ENCODE peak calls at places on chromosome 1, in ten cellular contexts. U, A, K, O, H, M, B, F, Q and X are unnamed samples.
A peak's percentile ranks its signal among the peaks of the same experiment; 100 is the strongest.

GRCh38 chr1:17053071-17053684 is 654 bp downstream of the SDHB start:
- DNase-seq in U (no peak), A (no peak), K (no peak), O (no peak), H (no peak), M (no peak), B (no peak), F (no peak), Q (no peak), X (no peak)

GRCh38 chr1:98049370-98050115 is 128.7 kb upstream of the DPYD start:
- DNase-seq in U (peak; percentile 49), A (no peak), K (no peak), O (peak; percentile 24), H (no peak), M (no peak), B (no peak), F (no peak), Q (no peak), X (no peak)

GRCh38 chr1:211579434-211580302 is 707 bp upstream of the SLC30A1 start:
- DNase-seq in U (peak; percentile 90), A (no peak), K (no peak), O (peak; percentile 86), H (peak; percentile 52), M (peak; percentile 41), B (peak; percentile 95), F (no peak), Q (peak; percentile 79), X (no peak)

GRCh38 chr1:37055631-37056030 is 21.3 kb upstream of the GRIK3 start:
- DNase-seq in U (no peak), A (no peak), K (no peak), O (no peak), H (no peak), M (no peak), B (no peak), F (no peak), Q (no peak), X (no peak)

GRCh38 chr1:192904438-192904895 is 95.6 kb downstream of the RGS2 start:
- DNase-seq in U (no peak), A (no peak), K (no peak), O (peak; percentile 56), H (peak; percentile 82), M (no peak), B (no peak), F (no peak), Q (no peak), X (no peak)

GRCh38 chr1:110682898-110683297 is 8.2 kb upstream of the KCNA3 start:
- DNase-seq in U (no peak), A (no peak), K (no peak), O (no peak), H (no peak), M (no peak), B (no peak), F (no peak), Q (no peak), X (no peak)

GRCh38 chr1:17118706-17119075 is 560 bp downstream of the PADI2 start:
- DNase-seq in U (peak; percentile 35), A (no peak), K (peak; percentile 55), O (no peak), H (no peak), M (no peak), B (no peak), F (no peak), Q (no peak), X (no peak)

GRCh38 chr1:162627662-162628296 is 4.5 kb upstream of the DDR2 start:
- DNase-seq in U (no peak), A (no peak), K (no peak), O (no peak), H (peak; percentile 51), M (no peak), B (peak; percentile 40), F (no peak), Q (no peak), X (no peak)

GRCh38 chr1:80776286-80776685 is 1024.4 kb upstream of the ADGRL2 start:
- DNase-seq in U (no peak), A (no peak), K (no peak), O (no peak), H (peak; percentile 13), M (no peak), B (no peak), F (no peak), Q (no peak), X (no peak)

GRCh38 chr1:155983191-155984023 is 5.1 kb upstream of the ARHGEF2 start:
- DNase-seq in U (no peak), A (no peak), K (peak; percentile 56), O (no peak), H (peak; percentile 80), M (no peak), B (peak; percentile 72), F (peak; percentile 79), Q (peak; percentile 46), X (peak; percentile 19)

GRCh38 chr1:15620890-15621682 is 3.8 kb downstream of the DDI2 start:
- DNase-seq in U (no peak), A (no peak), K (no peak), O (no peak), H (no peak), M (no peak), B (no peak), F (no peak), Q (no peak), X (no peak)

GRCh38 chr1:1090424-1091343 is 16.6 kb upstream of the RNF223 start:
- DNase-seq in U (no peak), A (no peak), K (peak; percentile 42), O (no peak), H (no peak), M (no peak), B (no peak), F (peak; percentile 15), Q (no peak), X (no peak)

GRCh38 chr1:97827887-97828286 is 92.9 kb downstream of the DPYD start:
- DNase-seq in U (no peak), A (no peak), K (no peak), O (no peak), H (no peak), M (no peak), B (no peak), F (no peak), Q (no peak), X (no peak)

GRCh38 chr1:18232052-18232451 is 124.5 kb downstream of the IGSF21 start:
- DNase-seq in U (no peak), A (no peak), K (no peak), O (no peak), H (no peak), M (no peak), B (no peak), F (no peak), Q (no peak), X (no peak)

GRCh38 chr1:12010751-12011570 is 8.3 kb upstream of the MIIP start:
- DNase-seq in U (no peak), A (no peak), K (no peak), O (no peak), H (no peak), M (no peak), B (no peak), F (no peak), Q (no peak), X (no peak)

GRCh38 chr1:51558375-51558924 is 39.4 kb upstream of the EPS15 start:
- DNase-seq in U (no peak), A (no peak), K (no peak), O (no peak), H (peak; percentile 91), M (no peak), B (peak; percentile 43), F (no peak), Q (peak; percentile 93), X (no peak)

GRCh38 chr1:38193040-38193439 is 146.4 kb upstream of the POU3F1 start:
- DNase-seq in U (no peak), A (no peak), K (no peak), O (no peak), H (no peak), M (no peak), B (no peak), F (no peak), Q (no peak), X (no peak)

GRCh38 chr1:20185834-20186782 is at the start of the genes PLA2G2C and UBXN10:
- DNase-seq in U (peak; percentile 82), A (peak; percentile 53), K (peak; percentile 62), O (peak; percentile 64), H (no peak), M (no peak), B (peak; percentile 25), F (peak; percentile 60), Q (peak; percentile 80), X (no peak)

DNA sequence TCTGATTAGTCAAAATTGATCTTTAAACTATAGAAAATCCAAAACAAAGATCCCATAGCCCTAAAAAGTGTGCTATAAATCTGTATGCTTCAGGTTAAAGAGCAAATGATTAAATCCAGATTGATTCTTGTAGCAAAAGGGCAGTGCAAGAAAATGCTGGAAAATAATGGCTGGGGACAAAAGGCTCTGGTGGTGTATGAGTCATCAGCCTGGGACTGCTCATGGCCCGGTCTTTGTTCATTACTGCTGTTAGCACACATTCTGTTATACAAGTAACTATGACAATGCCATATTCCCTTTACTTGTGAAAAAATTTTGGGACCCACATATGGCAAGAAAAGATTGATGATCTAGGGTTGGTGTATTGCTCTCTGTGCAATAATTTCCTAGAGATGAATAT is 89.1 kb downstream of the RWDD3 start:
- DNase-seq in U (no peak), A (no peak), K (no peak), O (no peak), H (peak; percentile 31), M (no peak), B (no peak), F (no peak), Q (no peak), X (no peak)
- TF ChIP-seq CTCF in U (no peak), A (no peak), K (no peak), O (no peak), H (no peak), M (no peak), B (no peak), F (no peak), Q (no peak), X (no peak)

GRCh38 chr1:40630488-40631223 is 34.8 kb downstream of the RIMS3 start:
- DNase-seq in U (peak; percentile 67), A (peak; percentile 37), K (peak; percentile 49), O (peak; percentile 67), H (peak; percentile 53), M (peak; percentile 12), B (peak; percentile 21), F (no peak), Q (no peak), X (no peak)
- TF ChIP-seq CTCF in U (peak; percentile 69), A (peak; percentile 66), K (peak; percentile 64), O (peak; percentile 50), H (peak; percentile 57), M (peak; percentile 82), B (no peak), F (peak; percentile 58), Q (peak; percentile 47), X (peak; percentile 67)

DNA sequence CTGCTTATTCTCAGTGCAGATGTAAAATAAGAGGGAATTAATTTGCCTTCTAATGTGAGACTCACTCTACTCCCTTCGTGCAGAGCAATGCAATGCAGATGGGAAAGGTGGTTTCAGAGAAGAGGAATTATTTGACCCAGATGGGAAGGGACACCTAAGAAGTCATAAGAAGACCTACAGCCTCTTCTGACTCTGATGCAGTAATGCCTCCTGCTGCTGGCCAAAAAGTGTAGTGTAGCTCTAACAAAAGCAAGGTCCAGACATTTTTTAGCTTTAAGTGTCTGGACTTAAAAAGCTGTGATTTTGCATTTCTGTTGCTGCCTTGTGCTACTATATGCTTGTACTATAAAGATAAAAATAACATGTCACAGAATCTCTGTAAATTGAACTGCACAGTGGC is 501.4 kb downstream of the TTLL7 start:
- DNase-seq in U (no peak), A (no peak), K (no peak), O (no peak), H (peak; percentile 36), M (no peak), B (no peak), F (no peak), Q (no peak), X (no peak)
- TF ChIP-seq CTCF in U (peak; percentile 40), A (peak; percentile 51), K (no peak), O (no peak), H (peak; percentile 61), M (peak; percentile 73), B (no peak), F (no peak), Q (peak; percentile 31), X (peak; percentile 11)

GRCh38 chr1:182784556-182785171 is 4.9 kb upstream of the NPL start:
- DNase-seq in U (no peak), A (no peak), K (peak; percentile 27), O (no peak), H (peak; percentile 59), M (no peak), B (peak; percentile 43), F (no peak), Q (no peak), X (no peak)
- TF ChIP-seq CTCF in U (peak; percentile 85), A (peak; percentile 78), K (peak; percentile 88), O (peak; percentile 91), H (peak; percentile 72), M (peak; percentile 78), B (peak; percentile 89), F (peak; percentile 73), Q (peak; percentile 90), X (peak; percentile 99)